ENCODE peak calls at places on chromosome 5, in ten cellular contexts. Z is transverse colon, D is heart left ventricle, A is thyroid gland, U is IMR-90, N is Peyer's patch, Q is H1, W is esophagus squamous epithelium, J is A549, G is breast epithelium. Y is an unnamed sample.

GRCh38 chr5:4700886-4701285 is 439.2 kb upstream of the ADAMTS16 start:
- DNase-seq in A (no peak), J (no peak), N (no peak), Q (no peak), Z (no peak), U (no peak), W (no peak), D (no peak), G (no peak), Y (no peak)

GRCh38 chr5:43251754-43252153 is 59.7 kb downstream of the NIM1K start:
- DNase-seq in A (no peak), W (no peak), Q (no peak), D (no peak), U (no peak), G (no peak), Z (no peak), N (no peak), J (no peak), Y (peak)

GRCh38 chr5:176369934-176370711 is 4.8 kb downstream of the ARL10 start:
- DNase-seq in Q (no peak), G (no peak), Z (no peak), N (no peak), U (no peak), D (no peak), W (no peak), A (no peak), J (no peak), Y (no peak)

GRCh38 chr5:144142030-144142825 is 28.2 kb downstream of the YIPF5 start:
- DNase-seq in N (no peak), J (peak), D (no peak), Z (no peak), Q (no peak), W (no peak), G (no peak), A (no peak), U (peak), Y (no peak)

GRCh38 chr5:79200573-79201183 is 35.3 kb upstream of the JMY start:
- DNase-seq in G (no peak), Q (no peak), N (no peak), D (no peak), A (no peak), Z (no peak), J (peak), W (no peak), U (peak), Y (no peak)

GRCh38 chr5:14204785-14205321 is 61.7 kb downstream of the TRIO start:
- DNase-seq in Q (no peak), U (peak), W (no peak), G (no peak), J (peak), Z (peak), D (peak), N (peak), A (peak), Y (peak)

GRCh38 chr5:118326496-118327045 is 661.8 kb downstream of the DTWD2 start:
- DNase-seq in W (no peak), D (no peak), A (peak), U (no peak), Q (no peak), N (no peak), J (no peak), Z (no peak), G (no peak), Y (no peak)

GRCh38 chr5:6766558-6767191 is 53.4 kb downstream of the TENT4A start:
- DNase-seq in W (peak), Z (peak), Q (no peak), G (peak), D (peak), J (peak), A (peak), U (peak), N (peak), Y (peak)

GRCh38 chr5:172795401-172795977 is 24.5 kb upstream of the DUSP1 start:
- DNase-seq in U (peak), Z (peak), Q (no peak), N (peak), J (peak), A (peak), D (peak), G (peak), W (no peak), Y (peak)

GRCh38 chr5:173581408-173582197 is 34.8 kb downstream of the BOD1 start:
- DNase-seq in A (peak), Z (peak), D (no peak), N (peak), U (peak), W (no peak), G (no peak), J (peak), Q (peak), Y (no peak)

GRCh38 chr5:37005946-37006540 is 129.5 kb downstream of the NIPBL start:
- DNase-seq in J (peak), A (no peak), G (no peak), W (no peak), U (peak), D (no peak), Q (no peak), N (no peak), Z (no peak), Y (no peak)

GRCh38 chr5:74919487-74919886 is 53.3 kb upstream of the FAM169A start:
- DNase-seq in J (peak), A (no peak), Q (no peak), W (no peak), G (no peak), U (peak), Z (no peak), N (no peak), D (no peak), Y (no peak)

GRCh38 chr5:57429513-57430120 is 53.0 kb downstream of the ACTBL2 start:
- DNase-seq in Z (no peak), U (no peak), W (no peak), Q (no peak), J (no peak), N (no peak), D (no peak), A (no peak), G (no peak), Y (no peak)

GRCh38 chr5:111806753-111807152 is 49.8 kb upstream of the NREP start:
- DNase-seq in D (no peak), Q (no peak), J (no peak), W (no peak), U (no peak), A (no peak), N (no peak), G (no peak), Z (no peak), Y (no peak)

GRCh38 chr5:141441571-141442170 is 11.4 kb downstream of the PCDHGA12 start:
- DNase-seq in N (no peak), D (peak), U (no peak), Z (no peak), Q (no peak), G (no peak), W (no peak), A (no peak), J (no peak), Y (no peak)

GRCh38 chr5:14745188-14745563 is 80.7 kb downstream of the OTULIN start:
- DNase-seq in Q (no peak), Z (no peak), N (no peak), G (no peak), D (no peak), J (no peak), W (no peak), U (no peak), A (no peak), Y (no peak)

GRCh38 chr5:31270396-31270795 is 76.9 kb downstream of the CDH6 start:
- DNase-seq in A (no peak), Z (no peak), U (peak), G (no peak), D (no peak), Q (no peak), W (no peak), J (peak), N (no peak), Y (no peak)

GRCh38 chr5:131579917-131580671 is 54.9 kb downstream of the RAPGEF6 start:
- DNase-seq in D (no peak), Q (no peak), W (no peak), U (no peak), A (no peak), G (no peak), J (no peak), Z (no peak), N (no peak), Y (no peak)

GRCh38 chr5:110957934-110958333 is 113.6 kb upstream of the TSLP start:
- DNase-seq in Q (no peak), A (no peak), J (no peak), Z (no peak), W (no peak), D (no peak), G (no peak), U (peak), N (no peak), Y (no peak)

GRCh38 chr5:145847499-145848497 is 12.7 kb upstream of the PRELID2 start:
- DNase-seq in N (no peak), G (no peak), J (peak), Q (no peak), D (no peak), U (peak), Z (no peak), A (no peak), W (no peak), Y (no peak)

GRCh38 chr5:142958933-142959682 is 188.9 kb downstream of the ARHGAP26 start:
- DNase-seq in D (no peak), G (no peak), U (no peak), A (no peak), Z (no peak), J (no peak), W (no peak), N (no peak), Q (no peak), Y (no peak)

GRCh38 chr5:78750281-78750680 is 101.7 kb upstream of the LHFPL2 start:
- DNase-seq in D (no peak), A (peak), Z (no peak), N (no peak), W (no peak), G (no peak), Q (no peak), U (no peak), J (no peak), Y (peak)

GRCh38 chr5:141529002-141529401 is 40.1 kb downstream of the PCDHGC5 start:
- DNase-seq in W (no peak), Z (no peak), D (no peak), Q (no peak), U (peak), G (no peak), A (no peak), N (no peak), J (no peak), Y (no peak)

GRCh38 chr5:73955447-73955846 is 329.5 kb downstream of the ARHGEF28 start:
- DNase-seq in A (no peak), G (no peak), Z (no peak), N (no peak), D (no peak), W (no peak), U (no peak), J (no peak), Q (no peak), Y (no peak)

GRCh38 chr5:8829322-8830029 is 716.4 kb downstream of the SEMA5A start:
- DNase-seq in N (no peak), A (no peak), G (no peak), U (peak), Z (no peak), W (no peak), D (no peak), Q (no peak), J (peak), Y (no peak)

GRCh38 chr5:78776637-78777036 is 128.1 kb upstream of the LHFPL2 start:
- DNase-seq in D (no peak), G (no peak), N (no peak), U (no peak), Z (no peak), W (no peak), J (peak), A (no peak), Q (no peak), Y (no peak)

GRCh38 chr5:132054031-132054696 is 6.3 kb upstream of the IL3 start:
- DNase-seq in G (peak), A (no peak), Z (no peak), N (peak), D (peak), U (no peak), J (no peak), W (no peak), Q (no peak), Y (peak)

GRCh38 chr5:170632985-170633234 is 129.1 kb downstream of the KCNIP1 start:
- DNase-seq in D (peak), G (no peak), W (no peak), J (no peak), Z (peak), N (peak), U (no peak), Q (no peak), A (no peak), Y (no peak)

GRCh38 chr5:90112293-90112692 is 297.3 kb downstream of the CETN3 start:
- DNase-seq in J (no peak), W (no peak), G (no peak), U (no peak), Z (no peak), D (no peak), N (no peak), A (no peak), Q (no peak), Y (no peak)

GRCh38 chr5:81544351-81545001 is 150.5 kb upstream of the ACOT12 start:
- DNase-seq in D (no peak), J (peak), W (no peak), Z (no peak), A (no peak), Q (no peak), N (no peak), U (peak), G (no peak), Y (no peak)

GRCh38 chr5:51395666-51396356 is 12.6 kb downstream of the ISL1 start:
- DNase-seq in U (no peak), Q (no peak), N (no peak), Z (no peak), J (no peak), G (no peak), A (no peak), W (no peak), D (no peak), Y (no peak)

GRCh38 chr5:76952795-76953536 is at the start of gene CRHBP:
- DNase-seq in D (no peak), Z (no peak), A (no peak), Q (no peak), U (no peak), J (no peak), W (no peak), G (no peak), N (no peak), Y (no peak)
- TF ChIP-seq POLR2A in D (no peak), Z (no peak), A (no peak), Q (no peak), U (no peak), J (no peak), W (no peak), G (no peak), N (no peak), Y (no peak)

DNA sequence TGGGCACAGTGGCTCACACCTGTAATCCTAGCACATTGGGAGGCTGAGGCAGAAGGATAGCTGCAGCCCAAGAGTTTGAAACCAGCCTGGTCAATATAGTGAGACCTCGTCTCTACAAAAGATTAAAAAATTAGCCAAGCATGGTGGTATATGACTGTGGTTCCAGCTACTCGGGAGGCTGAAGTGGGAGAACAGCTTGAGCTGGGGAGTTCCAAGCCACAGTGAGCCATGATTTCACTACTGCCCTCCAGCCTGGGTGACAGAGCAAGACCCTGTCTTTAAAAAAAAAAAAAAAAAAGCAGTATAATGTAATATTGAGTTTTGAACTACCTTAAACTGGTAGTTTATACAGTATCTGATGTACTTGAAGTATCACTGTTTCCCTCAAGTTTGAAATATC is 358.4 kb downstream of the EBF1 start:
- DNase-seq in D (no peak), G (no peak), A (no peak), W (no peak), Q (no peak), Z (no peak), U (no peak), J (no peak), N (no peak), Y (no peak)
- TF ChIP-seq CTCF in D (no peak), G (no peak), A (no peak), W (no peak), Q (no peak), Z (no peak), U (no peak), J (no peak), N (no peak), Y (no peak)

DNA sequence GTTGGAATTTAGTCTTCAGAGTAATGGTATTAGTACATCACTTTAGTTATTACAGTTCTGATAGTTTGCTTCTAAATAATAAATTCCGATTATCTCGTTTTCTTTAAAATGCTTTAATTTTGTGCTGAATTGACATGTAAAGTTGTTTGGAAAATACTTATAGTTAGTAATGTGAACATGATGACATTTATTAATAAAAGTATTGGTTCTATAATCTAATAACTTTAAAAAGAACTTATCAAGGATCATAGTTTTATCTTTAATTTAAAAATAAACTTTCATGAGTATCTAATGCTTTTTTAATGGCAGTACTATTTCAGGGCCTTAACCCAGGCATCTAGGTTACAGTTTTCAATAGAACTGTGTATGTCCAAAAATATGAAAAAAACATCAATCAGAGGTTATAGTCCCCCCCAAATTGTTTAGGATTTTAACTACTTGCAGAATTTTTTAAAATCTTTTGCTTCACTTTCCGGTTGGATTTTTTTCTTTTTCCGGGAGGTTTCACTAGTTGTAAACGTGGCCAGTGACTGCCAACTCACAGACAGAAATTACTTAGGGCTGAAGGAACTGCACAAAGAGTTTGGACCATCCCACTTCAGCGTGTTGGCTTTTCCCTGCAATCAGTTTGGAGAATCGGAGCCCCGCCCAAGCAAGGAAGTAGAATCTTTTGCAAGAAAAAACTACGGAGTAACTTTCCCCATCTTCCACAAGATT is 680 bp downstream of the GPX8 start:
- DNase-seq in A (peak), W (no peak), Q (no peak), N (peak), Z (peak), D (peak), J (peak), U (peak), G (no peak), Y (peak)
- TF ChIP-seq POLR2A in A (peak), W (peak), Q (peak), N (no peak), Z (no peak), D (no peak), J (peak), U (peak), G (no peak), Y (no peak)

GRCh38 chr5:33381243-33381642 is 59.5 kb upstream of the TARS1 start:
- DNase-seq in A (no peak), W (no peak), N (no peak), G (no peak), U (no peak), D (no peak), Q (no peak), J (no peak), Z (no peak), Y (no peak)

GRCh38 chr5:33375900-33376299 is 64.9 kb upstream of the TARS1 start:
- DNase-seq in Z (no peak), A (no peak), N (no peak), G (no peak), J (no peak), D (peak), U (no peak), W (no peak), Q (no peak), Y (no peak)

DNA sequence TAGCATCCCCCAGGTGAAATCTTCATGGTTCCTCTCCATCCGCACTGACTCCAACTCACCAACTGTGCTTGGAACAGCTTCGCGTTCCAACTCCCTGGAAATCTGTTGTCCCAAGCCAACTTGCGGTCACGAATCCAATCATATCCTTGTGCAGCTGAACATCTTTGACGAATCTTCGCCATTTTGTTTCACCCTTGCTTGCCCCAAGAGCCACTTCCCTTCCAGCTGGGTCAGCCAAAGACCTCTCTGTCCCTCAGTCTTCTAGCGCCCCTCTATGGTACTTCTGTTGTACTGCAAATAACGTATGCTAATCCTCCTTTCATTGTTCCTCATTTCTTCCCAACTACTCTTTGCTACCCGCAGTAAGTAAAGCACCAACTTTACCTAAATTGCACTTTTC is 61.0 kb upstream of the TARS1 start:
- DNase-seq in A (no peak), G (no peak), N (no peak), U (peak), D (no peak), Q (no peak), J (peak), Z (no peak), W (no peak), Y (no peak)
- TF ChIP-seq CTCF in A (no peak), G (no peak), N (peak), U (peak), D (peak), Q (peak), J (peak), Z (no peak), W (peak), Y (no peak)

GRCh38 chr5:138755084-138755748 is 2.0 kb downstream of the CTNNA1 start:
- DNase-seq in A (no peak), W (no peak), Z (no peak), D (no peak), Q (no peak), N (no peak), J (no peak), U (no peak), G (no peak), Y (no peak)

GRCh38 chr5:138752341-138752950 is 779 bp upstream of the CTNNA1 start:
- DNase-seq in U (no peak), Z (peak), D (peak), G (no peak), Q (no peak), N (peak), J (peak), W (no peak), A (peak), Y (no peak)

GRCh38 chr5:138754699-138755057 is 1.5 kb downstream of the CTNNA1 start:
- DNase-seq in Z (no peak), N (no peak), A (no peak), J (peak), Q (no peak), U (no peak), W (no peak), D (no peak), G (no peak), Y (no peak)

GRCh38 chr5:138752951-138753793 is at the start of gene CTNNA1:
- DNase-seq in J (peak), N (peak), G (peak), Q (no peak), W (no peak), D (peak), Z (peak), U (peak), A (peak), Y (peak)

DNA sequence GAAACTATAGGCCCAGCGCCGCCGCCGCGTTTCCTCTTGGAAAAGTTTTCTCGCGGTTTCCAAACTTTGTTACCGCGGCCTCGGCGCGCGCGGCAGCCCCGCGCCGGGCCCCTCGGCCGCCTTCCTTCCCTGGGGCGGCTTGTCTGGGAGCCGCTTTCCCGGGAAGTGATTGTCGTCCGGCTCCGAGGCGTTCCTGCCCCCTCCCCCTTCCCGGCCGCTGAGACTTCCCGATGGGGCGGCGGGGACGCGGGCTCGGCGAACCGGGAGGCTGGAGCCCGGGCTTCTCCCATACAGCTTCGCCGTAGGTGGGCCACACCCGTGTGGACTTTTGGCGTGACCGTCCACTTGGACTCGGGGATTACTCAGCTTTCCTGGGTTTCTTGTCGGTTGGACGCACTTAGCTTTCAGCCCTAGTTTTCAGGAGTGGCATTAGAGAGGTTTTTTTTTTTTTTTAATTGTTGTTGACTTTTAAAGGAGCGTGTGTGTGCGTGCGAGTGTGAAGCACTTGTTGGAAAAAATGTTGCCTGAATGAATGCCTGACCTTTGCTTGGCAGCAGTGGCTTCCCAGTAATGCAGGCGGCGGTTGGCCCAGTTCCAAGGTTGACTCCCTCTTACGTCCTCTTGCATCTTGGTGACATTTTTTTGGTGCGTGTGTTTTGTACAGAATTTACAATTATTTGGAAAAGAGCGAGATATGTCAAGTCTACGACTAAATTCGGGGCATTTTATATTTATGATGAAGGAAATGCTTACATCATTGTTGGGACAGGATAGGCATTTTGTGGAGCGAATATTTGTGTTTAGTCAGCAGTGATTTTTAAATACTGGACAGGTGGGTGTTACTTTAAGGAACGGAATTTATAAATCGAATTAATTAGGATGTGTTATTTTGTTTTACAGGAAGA is 821 bp downstream of the CTNNA1 start:
- DNase-seq in W (peak), A (peak), J (peak), N (peak), U (peak), D (peak), G (peak), Q (no peak), Z (peak), Y (peak)
- TF ChIP-seq POLR2A in W (no peak), A (no peak), J (no peak), N (peak), U (no peak), D (no peak), G (no peak), Q (peak), Z (peak), Y (no peak)